ENCODE peak calls at places on chromosomes 11 and 22, in ten cellular contexts. Q is foreskin melanocyte; J is heart left ventricle; K is activated effector memory CD4-positive, alpha-beta T cell treated with Interleukin-2 at 50 U/mL for 16 hours; T is left lung; U is stimulated activated naive CD8-positive, alpha-beta T cell treated with anti-CD3 and anti-CD28 coated beads, Interleukin-15, amount 100 ng/mL, for 72 hours; S is stimulated activated CD4-positive, alpha-beta T cell treated with anti-CD3 and anti-CD28 coated beads, Interleukin-12 subunit alpha, Interleukin-12 subunit beta, amount 100 ng/mL, for 4 hours; G is spleen; I is A172; F is Caki2. X is an unnamed sample.

GRCh38 chr22:37661160-37661924 is 2.8 kb downstream of the PDXP start:
- DNase-seq in Q (no peak), J (peak), K (no peak), T (no peak), U (peak), S (no peak), G (no peak), I (no peak), F (peak), X (no peak)

GRCh38 chr11:61460474-61460881 is 30.6 kb downstream of the SDHAF2 start:
- DNase-seq in Q (no peak), J (peak), K (no peak), T (no peak), U (no peak), S (no peak), G (no peak), I (peak), F (no peak), X (no peak)

GRCh38 chr11:124748481-124749338 is 3.3 kb downstream of the VSIG2 start:
- DNase-seq in Q (no peak), J (no peak), K (no peak), T (no peak), U (no peak), S (no peak), G (peak), I (peak), F (no peak), X (peak)

GRCh38 chr11:62832346-62833234 is at the start of gene TEX54:
- DNase-seq in Q (no peak), J (peak), K (no peak), T (peak), U (no peak), S (no peak), G (peak), I (no peak), F (no peak), X (peak)

GRCh38 chr22:43343262-43343988 is at the start of gene SCUBE1:
- DNase-seq in Q (no peak), J (peak), K (peak), T (peak), U (peak), S (peak), G (peak), I (no peak), F (peak), X (no peak)

GRCh38 chr11:11306855-11307254 is 46.2 kb downstream of the CSNK2A3 start:
- DNase-seq in Q (no peak), J (no peak), K (no peak), T (no peak), U (no peak), S (no peak), G (no peak), I (no peak), F (no peak), X (no peak)

GRCh38 chr11:114288139-114288538 is 8.1 kb upstream of the NNMT start:
- DNase-seq in Q (no peak), J (no peak), K (no peak), T (no peak), U (no peak), S (no peak), G (no peak), I (no peak), F (no peak), X (no peak)

GRCh38 chr11:123166095-123166559 is 28.9 kb downstream of the CLMP start:
- DNase-seq in Q (no peak), J (no peak), K (no peak), T (peak), U (no peak), S (peak), G (no peak), I (peak), F (no peak), X (no peak)

GRCh38 chr11:45527898-45528297 is 137.5 kb downstream of the CHST1 start:
- DNase-seq in Q (no peak), J (no peak), K (no peak), T (no peak), U (peak), S (no peak), G (no peak), I (no peak), F (no peak), X (no peak)

GRCh38 chr22:48338793-48339705 is 1488.6 kb downstream of the BRD1 start:
- DNase-seq in Q (no peak), J (no peak), K (no peak), T (no peak), U (no peak), S (no peak), G (peak), I (no peak), F (no peak), X (peak)